ENCODE peak calls at places on chromosome 1, in four cellular contexts. F is epithelial cell of esophagus; K is heart right ventricle; Z is activated CD8-positive, alpha-beta T cell treated with anti-CD3 and anti-CD28 coated beads for 36 hours. L is an unnamed sample.

GRCh38 chr1:13643017-13643416 is 57.0 kb upstream of the PRDM2 start:
- DNase-seq in K (no peak), Z (no peak), F (no peak), L (peak)

GRCh38 chr1:247296599-247297180 is 35.0 kb downstream of the ZNF496 start:
- DNase-seq in K (no peak), Z (no peak), F (no peak), L (peak)

GRCh38 chr1:222777977-222778376 is 36.9 kb upstream of the DISP1 start:
- DNase-seq in F (peak), Z (no peak), K (no peak), L (no peak)

GRCh38 chr1:67489643-67490042 is 59.4 kb upstream of the SERBP1 start:
- DNase-seq in Z (peak), F (peak), K (peak), L (no peak)

GRCh38 chr1:211541715-211542477 is 37.1 kb downstream of the SLC30A1 start:
- DNase-seq in K (no peak), F (peak), Z (no peak), L (no peak)

GRCh38 chr1:45403298-45404079 is 63.2 kb upstream of the MUTYH start:
- DNase-seq in K (no peak), F (peak), Z (no peak), L (no peak)

GRCh38 chr1:109570414-109570813 is 22.0 kb downstream of the GNAI3 start:
- DNase-seq in K (no peak), F (peak), Z (no peak), L (no peak)

GRCh38 chr1:52403566-52404115 is 582 bp downstream of the ORC1 start:
- DNase-seq in F (peak), Z (peak), K (no peak), L (no peak)

GRCh38 chr1:204495078-204495753 is 611 bp upstream of the PIK3C2B start:
- DNase-seq in Z (no peak), F (no peak), K (no peak), L (no peak)

GRCh38 chr1:111309690-111310089 is 19.0 kb downstream of the CHIA start:
- DNase-seq in K (no peak), Z (no peak), F (no peak), L (no peak)

GRCh38 chr1:167564592-167564991 is 11.0 kb upstream of the CREG1 start:
- DNase-seq in F (peak), Z (no peak), K (no peak), L (no peak)

GRCh38 chr1:14613915-14614314 is 15.4 kb downstream of the KAZN start:
- DNase-seq in K (no peak), Z (no peak), F (no peak), L (no peak)

GRCh38 chr1:29631361-29631760 is 395.0 kb downstream of the PTPRU start:
- DNase-seq in F (no peak), K (no peak), Z (no peak), L (no peak)

GRCh38 chr1:16076003-16076870 is 2.8 kb upstream of the FAM131C start:
- DNase-seq in K (peak), F (peak), Z (no peak), L (no peak)

GRCh38 chr1:9615316-9616063 is 26.8 kb downstream of the TMEM201 start:
- DNase-seq in Z (peak), K (no peak), F (peak), L (no peak)

GRCh38 chr1:223242382-223242955 is 99.4 kb upstream of the TLR5 start:
- DNase-seq in F (peak), K (no peak), Z (no peak), L (peak)

GRCh38 chr1:80534606-80535360 is 1266.0 kb upstream of the ADGRL2 start:
- DNase-seq in Z (no peak), F (peak), K (no peak), L (no peak)

GRCh38 chr1:34356862-34357261 is 180.2 kb downstream of the C1orf94 start:
- DNase-seq in K (no peak), F (no peak), Z (no peak), L (peak)

GRCh38 chr1:224182057-224182865 is 779 bp upstream of the DEGS1 start:
- DNase-seq in Z (peak), K (no peak), F (peak), L (peak)

GRCh38 chr1:36248250-36248894 is 24.1 kb downstream of the THRAP3 start:
- DNase-seq in Z (no peak), F (peak), K (no peak), L (no peak)

GRCh38 chr1:18494304-18494703 is 13.6 kb downstream of the KLHDC7A start:
- DNase-seq in Z (no peak), K (no peak), F (no peak), L (no peak)

GRCh38 chr1:108199231-108199657 is 899 bp downstream of the SLC25A24 start:
- DNase-seq in F (peak), Z (peak), K (peak), L (no peak)

GRCh38 chr1:6599141-6599975 is 3.3 kb downstream of the KLHL21 start:
- DNase-seq in K (no peak), F (peak), Z (peak), L (no peak)

GRCh38 chr1:101166583-101167120 is 70.2 kb upstream of the S1PR1 start:
- DNase-seq in K (no peak), Z (no peak), F (no peak), L (no peak)

GRCh38 chr1:209926045-209926444 is 12.0 kb upstream of the SYT14 start:
- DNase-seq in F (peak), K (no peak), Z (no peak), L (no peak)

GRCh38 chr1:169184812-169185211 is 78.3 kb downstream of the ATP1B1 start:
- DNase-seq in Z (no peak), K (no peak), F (no peak), L (no peak)

GRCh38 chr1:2553871-2554620 is 2.1 kb upstream of the TNFRSF14 start:
- DNase-seq in Z (no peak), F (no peak), K (no peak), L (no peak)

GRCh38 chr1:196449459-196449858 is 158.8 kb downstream of the KCNT2 start:
- DNase-seq in F (peak), K (no peak), Z (no peak), L (no peak)

GRCh38 chr1:206685749-206686485 is 1.2 kb downstream of the MAPKAPK2 start:
- DNase-seq in Z (peak), F (peak), K (peak), L (peak)

GRCh38 chr1:11535761-11536572 is 57.0 kb downstream of the DISP3 start:
- DNase-seq in F (no peak), Z (no peak), K (no peak), L (no peak)
- TF ChIP-seq CTCF in F (no peak), Z (no peak), K (no peak), L (no peak)

GRCh38 chr1:198797656-198798055 is 158.8 kb downstream of the PTPRC start:
- DNase-seq in Z (no peak), K (no peak), F (no peak), L (no peak)

GRCh38 chr1:198794498-198794897 is 155.7 kb downstream of the PTPRC start:
- DNase-seq in F (peak), K (no peak), Z (no peak), L (no peak)

GRCh38 chr1:198798923-198799386 is 160.1 kb downstream of the PTPRC start:
- DNase-seq in Z (no peak), F (no peak), K (no peak), L (no peak)
- TF ChIP-seq CTCF in Z (no peak), F (no peak), K (peak), L (no peak)

GRCh38 chr1:8545078-8545477 is 227.2 kb downstream of the SLC45A1 start:
- DNase-seq in F (peak), Z (peak), K (no peak), L (no peak)
- TF ChIP-seq CTCF in F (no peak), Z (no peak), K (no peak), L (no peak)

DNA sequence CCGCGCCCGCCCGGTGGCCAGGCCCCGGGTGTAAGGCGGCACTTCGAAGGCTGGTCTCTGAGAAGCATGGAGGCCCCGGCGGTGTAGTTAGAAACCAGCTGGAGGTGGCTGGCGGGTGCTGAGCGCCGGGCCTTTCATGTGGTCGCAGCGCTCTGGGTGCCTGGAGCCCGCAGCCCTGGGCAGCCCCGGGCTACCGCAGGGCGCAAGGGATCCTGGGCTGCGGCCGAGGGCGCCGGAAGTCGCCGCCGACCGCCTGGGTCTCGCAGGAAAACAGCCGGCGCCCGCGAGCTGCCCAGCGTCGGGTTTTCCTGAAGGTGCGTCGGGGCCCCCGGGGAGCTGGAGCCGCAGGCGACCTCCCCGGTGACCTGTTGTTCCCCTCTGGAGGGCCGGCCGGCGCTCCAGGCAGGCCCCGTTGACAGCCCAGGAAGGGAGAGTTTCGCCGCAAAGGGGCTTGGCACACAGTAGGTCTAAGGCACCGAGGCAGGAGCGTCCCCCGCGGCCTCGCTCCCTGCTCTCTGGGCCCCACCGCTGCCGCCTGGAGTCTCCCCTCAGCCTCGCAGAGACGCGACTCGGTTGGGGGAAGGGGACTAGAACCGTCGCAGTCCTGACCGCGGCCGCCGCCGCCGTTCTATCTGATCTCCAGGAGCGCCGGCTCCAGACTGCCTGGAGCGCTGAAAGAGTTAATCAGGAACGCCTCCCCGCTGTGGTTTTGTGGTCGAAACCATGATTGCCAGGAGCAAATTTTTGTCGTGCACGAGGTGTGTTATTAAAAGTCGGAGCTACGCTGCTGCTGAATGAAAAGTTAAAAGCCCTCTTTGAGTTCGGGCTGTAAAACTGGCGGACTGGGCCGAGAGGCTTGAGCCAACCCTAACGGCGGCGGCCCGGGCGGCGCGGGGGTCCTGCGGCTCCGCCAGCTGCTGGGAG is 2.8 kb downstream of the GRHL3 start:
- DNase-seq in F (peak), Z (peak), K (peak), L (peak)
- TF ChIP-seq CTCF in F (no peak), Z (no peak), K (no peak), L (no peak)

GRCh38 chr1:159055181-159055621 is 21.4 kb downstream of the AIM2 start:
- DNase-seq in F (peak), K (no peak), Z (no peak), L (no peak)
- TF ChIP-seq CTCF in F (peak), K (no peak), Z (no peak), L (no peak)

DNA sequence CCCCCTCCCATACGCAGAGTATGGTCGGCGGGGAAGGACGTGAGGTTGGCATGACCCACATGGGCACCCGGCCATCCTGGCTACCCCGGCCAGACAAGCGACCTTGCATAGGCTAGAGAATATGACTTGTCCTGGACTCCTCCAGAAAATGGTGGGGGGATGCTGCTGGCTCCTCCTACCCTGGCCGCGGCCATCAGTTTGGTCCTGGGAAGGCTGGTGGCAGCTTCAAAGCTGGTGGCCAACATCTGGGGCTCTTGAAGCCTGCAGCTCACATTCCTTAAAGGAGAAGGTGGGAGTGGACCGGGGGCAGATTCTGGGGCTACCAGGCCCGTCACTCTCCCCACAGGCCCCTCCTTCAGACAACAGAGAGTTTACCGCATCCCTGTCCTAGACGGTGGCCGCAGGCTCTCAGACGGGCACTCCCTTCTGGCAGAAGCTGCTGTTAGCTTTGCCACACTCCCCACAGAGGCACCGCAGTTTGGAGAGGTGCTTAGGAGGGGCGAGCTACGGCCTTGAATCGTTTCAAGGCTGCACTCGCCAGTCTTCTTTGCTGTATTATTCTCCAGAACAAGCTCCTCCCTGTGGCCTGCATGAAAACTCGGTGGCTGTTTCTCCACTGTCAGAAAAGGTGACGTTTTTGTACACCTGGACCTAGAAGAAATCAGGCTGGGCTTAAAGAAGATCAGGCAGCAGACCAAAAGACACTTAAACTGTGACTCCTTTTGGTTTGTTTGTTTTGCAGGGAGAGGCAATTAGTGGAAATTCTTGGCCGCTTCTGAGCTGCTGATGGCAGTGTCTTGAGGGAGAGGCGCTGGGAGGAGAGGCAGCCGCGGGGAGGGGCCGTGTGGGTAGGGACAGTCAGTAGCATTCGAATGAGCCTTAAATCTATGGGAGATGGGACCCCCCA is 68.0 kb downstream of the RUNX3 start:
- DNase-seq in Z (no peak), F (peak), K (no peak), L (no peak)
- TF ChIP-seq CTCF in Z (no peak), F (peak), K (no peak), L (no peak)

L was measured in lower leg skin.